ENCODE peak calls at places on chromosomes 12 and 14, in four cellular contexts. One of them, this sample, is unnamed.

GRCh38 chr12:59734371-59734770 is 138.5 kb downstream of the SLC16A7 start:
- DNase-seq in heart right ventricle: no peak
- DNase-seq in tibial nerve: no peak
- DNase-seq in Panc1: no peak
- DNase-seq in this sample: no peak

GRCh38 chr12:61993734-61994345 is 266.4 kb upstream of the USP15 start:
- DNase-seq in heart right ventricle: no peak
- DNase-seq in tibial nerve: no peak
- DNase-seq in Panc1: peak; percentile 13
- DNase-seq in this sample: peak; percentile 0

GRCh38 chr12:74903522-74903921 is 306.1 kb downstream of the KCNC2 start:
- DNase-seq in heart right ventricle: no peak
- DNase-seq in tibial nerve: no peak
- DNase-seq in Panc1: no peak
- DNase-seq in this sample: no peak

GRCh38 chr14:59154383-59154782 is 34.1 kb upstream of the DAAM1 start:
- DNase-seq in heart right ventricle: no peak
- DNase-seq in tibial nerve: no peak
- DNase-seq in Panc1: no peak
- DNase-seq in this sample: no peak

GRCh38 chr12:11814362-11814761 is 164.9 kb downstream of the ETV6 start:
- DNase-seq in heart right ventricle: no peak
- DNase-seq in tibial nerve: no peak
- DNase-seq in Panc1: no peak
- DNase-seq in this sample: no peak

GRCh38 chr12:122243965-122244364 is 18.1 kb upstream of the DIABLO start:
- DNase-seq in heart right ventricle: no peak
- DNase-seq in tibial nerve: no peak
- DNase-seq in Panc1: no peak
- DNase-seq in this sample: no peak

GRCh38 chr12:113918306-113918705 is 47.8 kb downstream of the RBM19 start:
- DNase-seq in heart right ventricle: no peak
- DNase-seq in tibial nerve: no peak
- DNase-seq in Panc1: no peak
- DNase-seq in this sample: no peak

GRCh38 chr12:6424848-6425247 is 19.9 kb upstream of the CD27 start:
- DNase-seq in heart right ventricle: no peak
- DNase-seq in tibial nerve: no peak
- DNase-seq in Panc1: no peak
- DNase-seq in this sample: no peak

GRCh38 chr14:94936411-94936892 is 166.5 kb upstream of the GSC start:
- DNase-seq in heart right ventricle: peak; percentile 71
- DNase-seq in tibial nerve: peak; percentile 35
- DNase-seq in Panc1: no peak
- DNase-seq in this sample: peak; percentile 2
- H3K4me3 ChIP-seq in heart right ventricle: peak overlapping the region; percentile 4
- H3K4me3 ChIP-seq in tibial nerve: peak overlapping the region; percentile 21
- H3K4me3 ChIP-seq in Panc1: no peak overlapping the region
- H3K4me3 ChIP-seq in this sample: no peak overlapping the region

DNA sequence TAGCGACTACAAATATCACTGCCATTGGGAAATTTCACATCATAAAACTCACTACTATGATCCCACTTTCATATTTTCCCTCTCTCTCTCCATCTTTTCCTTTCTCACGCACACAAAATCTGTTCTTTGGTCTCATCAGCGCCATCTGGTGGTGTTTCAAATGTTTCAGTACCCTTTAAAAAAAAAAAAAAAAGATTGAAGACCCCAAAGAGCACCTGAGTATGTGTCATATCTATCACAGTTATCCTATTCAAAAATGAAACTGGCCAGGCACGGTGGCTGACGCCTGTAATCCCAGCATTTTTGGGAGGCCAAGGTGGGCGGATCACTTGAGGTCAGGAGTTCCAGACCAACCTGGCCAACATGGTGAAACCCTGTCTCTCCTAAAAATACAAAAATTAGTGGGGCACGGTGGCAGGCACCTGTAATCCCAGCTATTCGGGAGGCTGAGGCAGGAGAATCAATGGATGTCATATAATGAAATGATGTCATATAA is 72.4 kb downstream of the TTC9 start:
- DNase-seq in heart right ventricle: no peak
- DNase-seq in tibial nerve: no peak
- DNase-seq in Panc1: peak; percentile 13
- DNase-seq in this sample: peak; percentile 39
- TF ChIP-seq CTCF in heart right ventricle: peak; percentile 73
- TF ChIP-seq CTCF in tibial nerve: peak; percentile 60
- TF ChIP-seq CTCF in Panc1: peak; percentile 69
- TF ChIP-seq CTCF in this sample: peak; percentile 46

GRCh38 chr12:41190360-41190759 is 2.2 kb downstream of the PDZRN4 start:
- DNase-seq in heart right ventricle: no peak
- DNase-seq in tibial nerve: no peak
- DNase-seq in Panc1: no peak
- DNase-seq in this sample: no peak

GRCh38 chr12:41188841-41189394 is 798 bp downstream of the PDZRN4 start:
- DNase-seq in heart right ventricle: no peak
- DNase-seq in tibial nerve: no peak
- DNase-seq in Panc1: no peak
- DNase-seq in this sample: no peak

GRCh38 chr12:41185946-41186345 is 2.2 kb upstream of the PDZRN4 start:
- DNase-seq in heart right ventricle: no peak
- DNase-seq in tibial nerve: no peak
- DNase-seq in Panc1: no peak
- DNase-seq in this sample: no peak

GRCh38 chr12:41189395-41190251 is 1.5 kb downstream of the PDZRN4 start:
- DNase-seq in heart right ventricle: no peak
- DNase-seq in tibial nerve: peak; percentile 12
- DNase-seq in Panc1: no peak
- DNase-seq in this sample: no peak

GRCh38 chr12:41188058-41188840 is at the start of gene PDZRN4:
- DNase-seq in heart right ventricle: peak; percentile 13
- DNase-seq in tibial nerve: peak; percentile 45
- DNase-seq in Panc1: no peak
- DNase-seq in this sample: no peak
- H3K4me3 ChIP-seq in heart right ventricle: peak within 1 kb of the TSS; percentile 26
- H3K4me3 ChIP-seq in tibial nerve: peak within 1 kb of the TSS; percentile 46
- H3K4me3 ChIP-seq in Panc1: no peak within 1 kb of the TSS
- H3K4me3 ChIP-seq in this sample: no peak within 1 kb of the TSS

GRCh38 chr14:73058224-73058922 is at the start of gene RBM25:
- DNase-seq in heart right ventricle: peak; percentile 93
- DNase-seq in tibial nerve: peak; percentile 94
- DNase-seq in Panc1: peak; percentile 88
- DNase-seq in this sample: peak; percentile 98
- TF ChIP-seq CTCF in heart right ventricle: no peak
- TF ChIP-seq CTCF in tibial nerve: peak; percentile 32
- TF ChIP-seq CTCF in Panc1: no peak
- TF ChIP-seq CTCF in this sample: no peak

DNA sequence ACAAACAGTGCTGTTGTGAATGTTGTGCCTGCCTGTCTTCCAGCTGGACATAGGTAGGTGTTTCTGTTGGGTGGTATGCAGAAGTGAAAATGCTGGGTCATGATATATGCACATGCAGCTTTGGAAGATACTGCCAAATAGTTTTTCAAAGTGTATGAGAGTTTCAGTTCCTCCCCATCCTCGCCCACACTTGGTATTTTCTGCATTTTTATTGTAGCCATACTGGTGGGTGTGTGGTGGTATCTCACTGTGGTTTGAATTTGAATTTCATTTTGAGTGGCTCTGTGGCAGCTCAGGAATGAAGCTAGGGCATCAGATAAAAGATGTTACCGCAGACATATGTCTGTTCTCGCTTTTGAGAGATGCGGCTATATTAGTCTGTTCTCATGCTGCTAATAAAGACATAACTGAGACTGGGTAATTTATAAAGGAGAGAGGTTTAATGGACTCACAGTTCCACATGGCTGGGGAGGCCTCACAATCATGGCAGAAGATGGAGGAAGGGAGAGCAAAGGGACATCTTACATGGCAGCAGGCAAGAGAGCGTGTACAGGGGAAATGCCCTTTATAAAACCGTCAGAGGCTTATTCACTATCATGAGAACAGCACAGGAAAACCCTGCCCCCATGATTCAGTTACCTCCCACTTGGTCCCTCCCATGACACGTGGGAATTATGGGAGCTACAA is 183.1 kb downstream of the CAND1 start:
- DNase-seq in heart right ventricle: no peak
- DNase-seq in tibial nerve: no peak
- DNase-seq in Panc1: no peak
- DNase-seq in this sample: no peak
- H3K4me3 ChIP-seq in heart right ventricle: no peak overlapping the region
- H3K4me3 ChIP-seq in tibial nerve: no peak overlapping the region
- H3K4me3 ChIP-seq in Panc1: no peak overlapping the region
- H3K4me3 ChIP-seq in this sample: no peak overlapping the region

GRCh38 chr12:18224745-18225144 is 36.6 kb upstream of the PIK3C2G start:
- DNase-seq in heart right ventricle: no peak
- DNase-seq in tibial nerve: no peak
- DNase-seq in Panc1: peak; percentile 4
- DNase-seq in this sample: no peak
- TF ChIP-seq CTCF in heart right ventricle: peak; percentile 25
- TF ChIP-seq CTCF in tibial nerve: peak; percentile 34
- TF ChIP-seq CTCF in Panc1: peak; percentile 31
- TF ChIP-seq CTCF in this sample: peak; percentile 16